ENCODE peak calls at places on chromosomes 1 and 21, in four cellular contexts. One of them, this sample, is unnamed.

GRCh38 chr1:94218332-94218731 is 19.1 kb downstream of the ARHGAP29 start:
- DNase-seq in left ventricle myocardium inferior: no peak
- DNase-seq in T-helper 1 cell: no peak
- DNase-seq in posterior cingulate gyrus: no peak
- DNase-seq in this sample: no peak

GRCh38 chr1:245107776-245108114 is 47.0 kb upstream of the KIF26B start:
- DNase-seq in left ventricle myocardium inferior: no peak
- DNase-seq in T-helper 1 cell: no peak
- DNase-seq in posterior cingulate gyrus: no peak
- DNase-seq in this sample: no peak

GRCh38 chr1:70038025-70038424 is 167.4 kb downstream of the LRRC40 start:
- DNase-seq in left ventricle myocardium inferior: no peak
- DNase-seq in T-helper 1 cell: no peak
- DNase-seq in posterior cingulate gyrus: no peak
- DNase-seq in this sample: no peak

GRCh38 chr1:62841587-62842169 is 57.7 kb downstream of the ATG4C start:
- DNase-seq in left ventricle myocardium inferior: no peak
- DNase-seq in T-helper 1 cell: no peak
- DNase-seq in posterior cingulate gyrus: no peak
- DNase-seq in this sample: peak; percentile 69

GRCh38 chr1:96808186-96808585 is 86.6 kb downstream of the PTBP2 start:
- DNase-seq in left ventricle myocardium inferior: no peak
- DNase-seq in T-helper 1 cell: no peak
- DNase-seq in posterior cingulate gyrus: no peak
- DNase-seq in this sample: no peak

GRCh38 chr1:89025928-89026327 is 3.3 kb upstream of the GBP3 start:
- DNase-seq in left ventricle myocardium inferior: no peak
- DNase-seq in T-helper 1 cell: no peak
- DNase-seq in posterior cingulate gyrus: no peak
- DNase-seq in this sample: no peak

GRCh38 chr1:180194546-180195207 is 35.4 kb upstream of the LHX4 start:
- DNase-seq in left ventricle myocardium inferior: no peak
- DNase-seq in T-helper 1 cell: no peak
- DNase-seq in posterior cingulate gyrus: no peak
- DNase-seq in this sample: no peak

GRCh38 chr1:30550365-30551220 is 172.8 kb downstream of the MATN1 start:
- DNase-seq in left ventricle myocardium inferior: no peak
- DNase-seq in T-helper 1 cell: no peak
- DNase-seq in posterior cingulate gyrus: no peak
- DNase-seq in this sample: no peak

GRCh38 chr21:31480228-31480627 is 136.2 kb upstream of the TIAM1 start:
- DNase-seq in left ventricle myocardium inferior: no peak
- DNase-seq in T-helper 1 cell: no peak
- DNase-seq in posterior cingulate gyrus: no peak
- DNase-seq in this sample: no peak

GRCh38 chr1:32321712-32322291 is 14.2 kb downstream of the MARCKSL1 start:
- DNase-seq in left ventricle myocardium inferior: no peak
- DNase-seq in T-helper 1 cell: no peak
- DNase-seq in posterior cingulate gyrus: no peak
- DNase-seq in this sample: no peak

GRCh38 chr1:45928486-45929205 is 125.2 kb downstream of the MAST2 start:
- DNase-seq in left ventricle myocardium inferior: no peak
- DNase-seq in T-helper 1 cell: no peak
- DNase-seq in posterior cingulate gyrus: no peak
- DNase-seq in this sample: no peak

GRCh38 chr1:220999872-221000863 is 120.9 kb downstream of the HLX start:
- DNase-seq in left ventricle myocardium inferior: no peak
- DNase-seq in T-helper 1 cell: no peak
- DNase-seq in posterior cingulate gyrus: no peak
- DNase-seq in this sample: no peak

GRCh38 chr21:37414292-37415253 is 48.0 kb downstream of the DYRK1A start:
- DNase-seq in left ventricle myocardium inferior: no peak
- DNase-seq in T-helper 1 cell: no peak
- DNase-seq in posterior cingulate gyrus: no peak
- DNase-seq in this sample: no peak

GRCh38 chr21:38126677-38127271 is 130.0 kb upstream of the KCNJ15 start:
- DNase-seq in left ventricle myocardium inferior: peak; percentile 35
- DNase-seq in T-helper 1 cell: no peak
- DNase-seq in posterior cingulate gyrus: peak; percentile 88
- DNase-seq in this sample: peak; percentile 78

GRCh38 chr21:35071347-35071746 is 22.2 kb upstream of the RUNX1 start:
- DNase-seq in left ventricle myocardium inferior: no peak
- DNase-seq in T-helper 1 cell: no peak
- DNase-seq in posterior cingulate gyrus: no peak
- DNase-seq in this sample: no peak

GRCh38 chr1:6613361-6614018 is at the start of gene PHF13:
- DNase-seq in left ventricle myocardium inferior: peak; percentile 100
- DNase-seq in T-helper 1 cell: peak; percentile 99
- DNase-seq in posterior cingulate gyrus: peak; percentile 100
- DNase-seq in this sample: peak; percentile 100

This sample was measured in RPMI8226.